ENCODE peak calls at places on chromosome 16, in eight cellular contexts. J is fibroblast of mammary gland; R is OCI-LY7; Y is fibroblast of the aortic adventitia; K is AG20443; N is retina; I is germinal center; V is activated CD4-positive, alpha-beta T cell treated with anti-CD3 and anti-CD28 coated beads, Interleukin-2, amount 10 ng/mL, durations not matched to agents 7 days and 5 days. T is an unnamed sample.

GRCh38 chr16:53809088-53809951 is 105.4 kb downstream of the FTO start:
- DNase-seq in N (no peak), I (no peak), V (no peak), R (no peak), Y (peak; percentile 59), K (peak; percentile 48), J (peak; percentile 80), T (no peak)

GRCh38 chr16:71917900-71918299 is 22.6 kb downstream of the IST1 start:
- DNase-seq in N (no peak), Y (peak; percentile 82), J (peak; percentile 86), I (no peak), V (no peak), K (peak; percentile 17), R (no peak), T (no peak)

GRCh38 chr16:82295306-82296201 is 125.5 kb upstream of the MPHOSPH6 start:
- DNase-seq in R (no peak), K (no peak), V (no peak), Y (no peak), I (no peak), N (no peak), J (no peak), T (no peak)

GRCh38 chr16:69596801-69597200 is 31.0 kb downstream of the NFAT5 start:
- DNase-seq in J (no peak), I (no peak), N (no peak), R (no peak), V (no peak), Y (no peak), K (no peak), T (no peak)

GRCh38 chr16:11038777-11039176 is 94.4 kb downstream of the CLEC16A start:
- DNase-seq in V (no peak), Y (no peak), N (no peak), K (no peak), R (no peak), I (no peak), J (no peak), T (no peak)

GRCh38 chr16:10181196-10182162 is 749 bp downstream of the GRIN2A start:
- DNase-seq in V (peak; percentile 37), J (peak; percentile 64), K (peak; percentile 85), I (peak; percentile 72), R (no peak), Y (peak; percentile 70), N (peak; percentile 97), T (no peak)

GRCh38 chr16:5024632-5025031 is 9.1 kb downstream of the NAGPA start:
- DNase-seq in J (peak; percentile 35), N (no peak), V (no peak), I (peak; percentile 41), Y (peak; percentile 17), R (peak; percentile 53), K (no peak), T (no peak)

GRCh38 chr16:84751947-84752346 is 52.1 kb downstream of the USP10 start:
- DNase-seq in V (no peak), J (peak; percentile 61), I (no peak), K (no peak), N (no peak), Y (no peak), R (no peak), T (peak; percentile 71)

GRCh38 chr16:81694494-81695285 is 84.4 kb upstream of the PLCG2 start:
- DNase-seq in Y (peak; percentile 46), R (no peak), J (no peak), I (no peak), K (no peak), V (no peak), N (peak; percentile 63), T (no peak)

GRCh38 chr16:72560617-72561016 is 388.7 kb upstream of the PMFBP1 start:
- DNase-seq in J (peak; percentile 34), R (no peak), N (peak; percentile 11), V (no peak), K (no peak), I (no peak), Y (peak; percentile 56), T (no peak)

GRCh38 chr16:56349711-56350161 is 75.6 kb downstream of the AMFR start:
- DNase-seq in Y (no peak), K (no peak), N (no peak), J (no peak), I (no peak), R (no peak), V (no peak), T (no peak)

GRCh38 chr16:74107795-74108610 is 188.6 kb upstream of the PSMD7 start:
- DNase-seq in Y (no peak), R (peak; percentile 53), J (peak; percentile 33), V (peak; percentile 43), I (peak; percentile 9), K (peak; percentile 34), N (no peak), T (no peak)

T was measured in AML-193.